ENCODE peak calls at places on chromosomes 12 and 14, in five cellular contexts. F, A, Q, U and L are unnamed samples.

GRCh38 chr14:33014710-33015109 is 76.0 kb downstream of the NPAS3 start:
- DNase-seq in F (no peak), A (no peak), Q (no peak), U (no peak), L (no peak)

GRCh38 chr12:1592444-1593231 is 1.7 kb downstream of the FBXL14 start:
- DNase-seq in F (peak), A (no peak), Q (peak), U (no peak), L (peak)

GRCh38 chr12:112170376-112170775 is 45.0 kb downstream of the TRAFD1 start:
- DNase-seq in F (no peak), A (no peak), Q (peak), U (no peak), L (peak)

GRCh38 chr12:58639323-58639934 is 280.9 kb downstream of the LRIG3 start:
- DNase-seq in F (peak), A (no peak), Q (no peak), U (no peak), L (no peak)

GRCh38 chr12:56221233-56221756 is 427 bp downstream of the RNF41 start:
- DNase-seq in F (peak), A (no peak), Q (peak), U (peak), L (no peak)

GRCh38 chr14:96040836-96041371 is 1.7 kb downstream of the C14orf132 start:
- DNase-seq in F (peak), A (no peak), Q (peak), U (no peak), L (no peak)

GRCh38 chr12:133063556-133063955 is 17.2 kb upstream of the ZNF140 start:
- DNase-seq in F (no peak), A (no peak), Q (no peak), U (no peak), L (no peak)

GRCh38 chr12:87982208-87982607 is 47.0 kb downstream of the C12orf50 start:
- DNase-seq in F (peak), A (no peak), Q (peak), U (no peak), L (no peak)

GRCh38 chr14:45051180-45051579 is 32.7 kb upstream of the PRPF39 start:
- DNase-seq in F (no peak), A (no peak), Q (peak), U (no peak), L (no peak)

GRCh38 chr12:85784096-85784720 is 52.0 kb downstream of the RASSF9 start:
- DNase-seq in F (peak), A (no peak), Q (peak), U (no peak), L (no peak)

GRCh38 chr12:118866346-118866745 is 115.0 kb upstream of the SRRM4 start:
- DNase-seq in F (no peak), A (no peak), Q (no peak), U (no peak), L (peak)

GRCh38 chr12:49661191-49661590 is 37.8 kb downstream of the PRPF40B start:
- DNase-seq in F (no peak), A (no peak), Q (no peak), U (no peak), L (no peak)

GRCh38 chr14:104117341-104118005 is 20.9 kb upstream of the KIF26A start:
- DNase-seq in F (no peak), A (no peak), Q (no peak), U (no peak), L (no peak)

GRCh38 chr12:48796976-48797375 is 8.1 kb upstream of the ADCY6 start:
- DNase-seq in F (no peak), A (no peak), Q (peak), U (no peak), L (no peak)

GRCh38 chr14:102768223-102769048 is 8.8 kb upstream of the TRAF3 start:
- DNase-seq in F (no peak), A (no peak), Q (no peak), U (no peak), L (no peak)

GRCh38 chr12:62692884-62693283 is 226.3 kb downstream of the MON2 start:
- DNase-seq in F (peak), A (no peak), Q (peak), U (no peak), L (no peak)

GRCh38 chr14:104585966-104586702 is 6.6 kb downstream of the C14orf180 start:
- DNase-seq in F (no peak), A (no peak), Q (no peak), U (no peak), L (no peak)

GRCh38 chr12:6404390-6404789 is 20.4 kb downstream of the LTBR start:
- DNase-seq in F (no peak), A (no peak), Q (no peak), U (no peak), L (no peak)

GRCh38 chr12:989751-990278 is 1.2 kb upstream of the ERC1 start:
- DNase-seq in F (peak), A (no peak), Q (peak), U (no peak), L (peak)

GRCh38 chr14:95231966-95232365 is 74.6 kb upstream of the DICER1 start:
- DNase-seq in F (no peak), A (no peak), Q (no peak), U (no peak), L (no peak)

GRCh38 chr14:104389326-104390220 is 190.0 kb upstream of the C14orf180 start:
- DNase-seq in F (no peak), A (no peak), Q (no peak), U (no peak), L (no peak)

GRCh38 chr12:50520808-50521207 is 16.0 kb downstream of the DIP2B start:
- DNase-seq in F (no peak), A (no peak), Q (no peak), U (no peak), L (no peak)

GRCh38 chr12:50211392-50212070 is 44.4 kb upstream of the CERS5 start:
- DNase-seq in F (no peak), A (no peak), Q (peak), U (no peak), L (no peak)

GRCh38 chr14:65003394-65003793 is 16.7 kb downstream of the FNTB start:
- DNase-seq in F (no peak), A (no peak), Q (no peak), U (no peak), L (no peak)

DNA sequence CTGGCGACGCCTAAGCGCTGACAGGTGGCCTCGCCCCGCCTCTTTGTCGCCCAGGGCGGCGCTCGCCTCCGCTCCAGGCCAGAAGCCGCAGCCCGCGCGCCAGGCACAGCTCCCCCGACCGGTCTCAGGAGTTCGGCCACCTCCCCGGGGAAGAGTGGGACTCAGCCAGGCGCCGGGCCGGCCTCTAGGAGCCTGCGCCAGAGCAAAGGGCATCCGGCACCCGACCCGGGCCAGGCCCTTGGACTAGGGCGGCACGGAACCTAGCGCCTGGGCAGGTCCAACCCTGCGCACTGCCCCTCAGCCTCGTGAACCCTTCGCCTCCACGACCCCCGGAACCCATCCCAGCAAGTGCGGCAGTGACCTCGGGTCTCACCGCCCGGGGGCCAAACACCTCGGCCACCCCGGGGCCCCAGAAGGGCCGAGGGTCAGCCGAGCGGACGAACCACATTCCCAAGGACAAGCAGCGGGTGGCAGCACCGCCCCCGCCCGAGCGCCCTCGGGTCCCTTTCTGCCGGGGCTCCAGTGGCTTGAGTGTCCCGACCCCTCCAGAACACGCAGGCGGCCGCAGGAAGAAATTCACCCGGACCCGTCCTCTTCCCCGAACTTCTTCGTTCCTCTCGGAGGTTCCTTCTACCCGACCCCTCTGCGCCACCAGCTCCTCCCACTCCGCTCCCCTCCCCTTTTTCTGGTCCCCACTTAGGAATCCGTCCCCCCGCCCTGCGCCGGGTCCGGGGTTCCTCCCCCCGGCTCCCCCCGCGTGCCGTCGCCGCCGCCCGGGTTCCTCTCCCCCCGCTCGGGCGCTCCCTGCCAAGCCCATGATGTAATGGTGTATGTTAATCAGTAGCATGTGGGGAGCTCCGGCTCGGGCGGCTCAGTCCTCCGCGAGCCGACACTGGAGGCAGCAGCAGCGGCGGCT is 1.4 kb upstream of the SAMD4A start:
- DNase-seq in F (peak), A (peak), Q (peak), U (peak), L (peak)
- TF ChIP-seq CTCF in F (no peak), A (no peak), Q (peak), U (peak), L (no peak)

DNA sequence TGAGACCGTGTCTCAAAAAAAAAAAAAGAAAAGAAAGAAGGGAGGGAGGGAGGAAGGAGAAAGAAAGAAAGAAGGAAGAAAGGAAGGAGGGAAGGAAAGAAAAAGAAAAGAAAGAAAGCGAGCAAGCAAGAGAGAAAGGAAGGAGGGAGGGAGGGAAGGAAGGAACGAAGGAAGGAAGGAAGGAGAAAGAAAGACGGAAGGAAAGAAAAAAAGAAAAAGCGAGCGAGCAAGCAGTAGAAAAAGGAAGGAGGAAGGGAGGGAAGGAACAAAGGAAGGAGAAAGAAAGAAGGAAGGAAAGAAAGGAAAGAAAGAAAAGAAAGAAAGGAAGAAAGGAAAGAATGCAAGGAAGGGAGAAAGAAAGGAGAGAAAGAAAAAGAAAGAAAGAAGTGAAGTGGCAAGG is 504.0 kb downstream of the GLT1D1 start:
- DNase-seq in F (no peak), A (no peak), Q (no peak), U (no peak), L (no peak)
- TF ChIP-seq CTCF in F (no peak), A (no peak), Q (no peak), U (no peak), L (no peak)

GRCh38 chr14:37598085-37598972 is 2.9 kb downstream of the TTC6 start:
- DNase-seq in F (no peak), A (no peak), Q (no peak), U (no peak), L (no peak)

GRCh38 chr14:37598973-37599526 is 3.6 kb downstream of the TTC6 start:
- DNase-seq in F (no peak), A (no peak), Q (no peak), U (no peak), L (no peak)

GRCh38 chr14:37595809-37596595 is 573 bp downstream of the TTC6 start:
- DNase-seq in F (no peak), A (no peak), Q (no peak), U (no peak), L (no peak)

GRCh38 chr14:37596790-37597189 is 1.4 kb downstream of the TTC6 start:
- DNase-seq in F (no peak), A (no peak), Q (no peak), U (no peak), L (no peak)

GRCh38 chr14:37597538-37598084 is 2.2 kb downstream of the TTC6 start:
- DNase-seq in F (no peak), A (no peak), Q (peak), U (no peak), L (no peak)
- TF ChIP-seq CTCF in F (peak), A (no peak), Q (peak), U (peak), L (no peak)

DNA sequence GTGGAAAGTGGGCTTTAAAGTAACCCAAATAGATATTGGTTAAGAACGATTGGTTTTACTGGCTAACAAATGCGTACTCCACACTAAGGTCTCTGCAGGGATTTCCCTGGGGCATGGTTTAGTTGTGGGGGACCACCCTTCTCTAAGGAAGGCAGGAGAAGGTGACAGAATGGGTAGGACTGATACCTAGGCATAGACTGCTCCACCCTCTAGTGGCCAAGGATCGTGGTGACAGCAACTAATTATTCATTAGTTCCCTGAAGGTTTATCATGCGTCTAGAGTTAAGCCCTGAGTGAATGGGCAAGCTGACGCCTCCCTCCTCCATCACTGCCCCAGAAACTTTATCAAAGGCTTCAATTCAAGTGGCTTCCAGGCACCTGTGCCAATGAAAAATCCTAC is 9.1 kb downstream of the FAM181A start:
- DNase-seq in F (no peak), A (no peak), Q (no peak), U (no peak), L (peak)
- TF ChIP-seq CTCF in F (peak), A (peak), Q (peak), U (peak), L (peak)

GRCh38 chr12:116773276-116773731 is 35.2 kb downstream of the RNFT2 start:
- DNase-seq in F (no peak), A (no peak), Q (peak), U (no peak), L (no peak)
- TF ChIP-seq CTCF in F (peak), A (no peak), Q (no peak), U (no peak), L (no peak)

GRCh38 chr12:113751513-113751912 is 214.6 kb downstream of the RBM19 start:
- DNase-seq in F (no peak), A (no peak), Q (no peak), U (no peak), L (no peak)
- TF ChIP-seq CTCF in F (no peak), A (no peak), Q (no peak), U (no peak), L (no peak)

GRCh38 chr12:71797506-71797905 is 42.1 kb upstream of the TBC1D15 start:
- DNase-seq in F (no peak), A (no peak), Q (peak), U (peak), L (no peak)
- TF ChIP-seq CTCF in F (no peak), A (no peak), Q (no peak), U (no peak), L (no peak)

DNA sequence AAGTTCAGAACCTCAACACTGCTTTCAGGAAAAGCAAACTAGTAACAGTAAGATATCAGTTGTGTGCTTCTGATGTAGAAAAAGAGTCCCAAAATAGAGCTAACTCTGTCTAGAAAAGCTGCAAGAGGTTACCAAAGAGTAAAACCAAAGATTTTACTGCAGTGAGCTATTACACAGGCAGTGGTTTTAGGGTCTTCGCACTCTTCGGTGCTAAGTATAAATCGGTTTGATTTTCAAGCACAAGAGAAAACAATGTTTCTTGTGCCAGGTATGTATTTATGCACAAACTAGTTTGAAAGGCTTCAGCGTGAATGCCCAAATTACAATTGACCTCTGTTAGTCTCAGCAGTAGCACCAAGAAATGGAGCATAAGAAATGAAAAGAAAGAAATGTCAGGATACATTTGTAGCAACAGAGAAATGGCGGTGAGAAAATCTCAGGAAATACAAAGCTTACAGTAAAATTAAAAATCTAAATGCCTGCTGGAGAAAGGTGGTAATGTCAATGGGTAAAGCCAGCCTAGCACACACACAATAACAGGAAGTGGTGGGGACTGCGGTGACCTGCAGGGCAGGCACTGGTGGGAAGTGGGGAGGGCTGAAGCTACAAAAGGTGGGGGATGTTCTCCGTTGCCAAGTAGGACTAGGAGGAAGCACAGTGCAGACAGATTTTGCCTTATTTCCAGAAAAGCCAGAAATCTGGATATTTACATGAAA is 18.0 kb upstream of the DYRK2 start:
- DNase-seq in F (peak), A (peak), Q (no peak), U (no peak), L (peak)
- TF ChIP-seq CTCF in F (no peak), A (peak), Q (no peak), U (no peak), L (peak)

DNA sequence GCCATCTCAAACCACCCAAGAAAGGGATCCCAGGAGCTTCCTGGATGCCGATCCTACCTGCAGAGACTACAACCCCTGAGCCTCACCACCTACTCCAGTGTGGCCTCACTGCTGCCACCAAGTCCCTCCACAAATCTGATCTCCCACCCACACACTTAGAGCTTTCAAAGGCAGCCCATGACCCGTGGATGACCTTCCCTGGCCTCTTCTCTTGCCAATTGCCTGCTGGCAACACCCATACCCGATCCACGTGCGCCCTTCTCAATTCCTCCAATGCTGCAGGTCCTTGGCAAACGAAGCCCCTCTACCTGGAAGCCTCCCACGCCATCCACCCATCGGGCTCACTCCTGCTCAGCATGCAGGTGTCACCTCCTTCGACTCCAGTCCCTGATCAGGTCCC is 30.7 kb downstream of the HVCN1 start:
- DNase-seq in F (no peak), A (no peak), Q (no peak), U (no peak), L (no peak)
- TF ChIP-seq CTCF in F (no peak), A (no peak), Q (no peak), U (no peak), L (no peak)